ENCODE peak calls at places on chromosome 11, in five cellular contexts. A, D, B, M and E are unnamed samples.

GRCh38 chr11:78469905-78470304 is 52.3 kb upstream of the GAB2 start:
- DNase-seq in D (no peak), M (no peak), B (no peak), A (no peak), E (no peak)

GRCh38 chr11:93131709-93132108 is 66.1 kb downstream of the SLC36A4 start:
- DNase-seq in M (no peak), A (no peak), D (no peak), B (no peak), E (no peak)

GRCh38 chr11:110490886-110491285 is 61.1 kb downstream of the FDX1 start:
- DNase-seq in D (no peak), A (no peak), M (no peak), B (no peak), E (peak)

GRCh38 chr11:10302744-10303557 is 1.9 kb upstream of the ADM start:
- DNase-seq in B (peak), D (peak), M (no peak), A (no peak), E (peak)

GRCh38 chr11:133382217-133382746 is 150.0 kb downstream of the OPCML start:
- DNase-seq in B (no peak), M (no peak), D (peak), A (no peak), E (no peak)

GRCh38 chr11:73140213-73141030 is 1.7 kb downstream of the FCHSD2 start:
- DNase-seq in M (no peak), D (peak), B (no peak), A (no peak), E (no peak)

GRCh38 chr11:120182790-120183491 is 27.9 kb upstream of the OAF start:
- DNase-seq in A (no peak), M (no peak), D (no peak), B (no peak), E (no peak)

GRCh38 chr11:111069076-111069475 is 176.4 kb upstream of the POU2AF2 start:
- DNase-seq in A (no peak), B (no peak), D (no peak), M (peak), E (peak)

GRCh38 chr11:62602141-62603071 is 741 bp upstream of the MTA2 start:
- DNase-seq in A (no peak), B (no peak), M (no peak), D (peak), E (peak)

GRCh38 chr11:59767212-59767611 is 12.0 kb downstream of the STX3 start:
- DNase-seq in D (no peak), B (no peak), M (no peak), A (no peak), E (no peak)

GRCh38 chr11:125402436-125402835 is 93.6 kb downstream of the FEZ1 start:
- DNase-seq in B (no peak), D (no peak), A (no peak), M (no peak), E (peak)

GRCh38 chr11:17861036-17861755 is 126.6 kb downstream of the KCNC1 start:
- DNase-seq in A (no peak), M (no peak), D (no peak), B (no peak), E (no peak)

GRCh38 chr11:73414977-73415492 is 38.8 kb downstream of the RELT start:
- DNase-seq in B (no peak), M (no peak), D (no peak), A (no peak), E (peak)

GRCh38 chr11:103904324-103904667 is 132.1 kb upstream of the DDI1 start:
- DNase-seq in A (no peak), B (no peak), D (no peak), M (no peak), E (no peak)

GRCh38 chr11:48020092-48020755 is 39.9 kb downstream of the PTPRJ start:
- DNase-seq in B (no peak), A (no peak), D (no peak), M (no peak), E (no peak)

GRCh38 chr11:13105237-13105844 is 96.2 kb downstream of the RASSF10 start:
- DNase-seq in M (no peak), A (no peak), B (no peak), D (no peak), E (no peak)

GRCh38 chr11:118930152-118930712 is 4.5 kb upstream of the BCL9L start:
- DNase-seq in B (peak), M (no peak), D (peak), A (no peak), E (peak)

GRCh38 chr11:14029415-14029814 is 66.9 kb downstream of the SPON1 start:
- DNase-seq in A (no peak), B (no peak), D (no peak), M (no peak), E (no peak)

GRCh38 chr11:1010006-1010405 is 26.5 kb downstream of the MUC6 start:
- DNase-seq in A (no peak), D (no peak), B (no peak), M (no peak), E (no peak)

GRCh38 chr11:123973816-123974215 is 3.8 kb downstream of the OR10S1 start:
- DNase-seq in A (no peak), B (no peak), D (no peak), M (no peak), E (peak)

GRCh38 chr11:69611548-69612526 is 29.1 kb upstream of the CCND1 start:
- DNase-seq in D (no peak), M (no peak), B (no peak), A (no peak), E (no peak)

GRCh38 chr11:128324051-128324481 is 263.3 kb downstream of the ETS1 start:
- DNase-seq in D (no peak), M (no peak), B (no peak), A (no peak), E (no peak)

GRCh38 chr11:34173050-34173449 is 67.6 kb downstream of the NAT10 start:
- DNase-seq in M (no peak), D (no peak), A (no peak), B (no peak), E (no peak)

GRCh38 chr11:5364214-5364613 is 12.9 kb downstream of the OR51B6 start:
- DNase-seq in B (no peak), A (no peak), M (no peak), D (no peak), E (peak)

GRCh38 chr11:16166571-16166970 is 189.8 kb downstream of the SOX6 start:
- DNase-seq in B (no peak), A (no peak), M (no peak), D (no peak), E (no peak)